ENCODE peak calls at places on chromosomes 11 and 22, in ten cellular contexts. C is stimulated activated CD4-positive, alpha-beta T cell treated with anti-CD3 and anti-CD28 coated beads, Interleukin-12 subunit alpha, Interleukin-12 subunit beta, amount 100 ng/mL, for 48 hours; G is NCI-H2081; T is caudate nucleus; J is AG08395; O is GM03348; F is activated naive CD4-positive, alpha-beta T cell; I is LHCN-M2; Y is anterior cingulate cortex; Z is glutamatergic neuron. S is an unnamed sample.

GRCh38 chr11:114354076-114354475 is 46.2 kb downstream of the C11orf71 start:
- DNase-seq in C (no peak), G (no peak), T (no peak), J (peak; percentile 38), O (peak; percentile 51), F (no peak), I (peak; percentile 91), Y (no peak), Z (no peak), S (peak; percentile 98)

GRCh38 chr11:57321996-57322880 is 2.5 kb downstream of the TNKS1BP1 start:
- DNase-seq in C (no peak), G (peak; percentile 39), T (peak; percentile 74), J (peak; percentile 99), O (peak; percentile 97), F (no peak), I (peak; percentile 92), Y (peak; percentile 61), Z (peak; percentile 76), S (peak; percentile 96)

GRCh38 chr11:122920579-122920978 is 38.0 kb downstream of the JHY start:
- DNase-seq in C (no peak), G (peak; percentile 46), T (no peak), J (no peak), O (no peak), F (no peak), I (no peak), Y (no peak), Z (no peak), S (no peak)

GRCh38 chr22:25939384-25939783 is 197.4 kb downstream of the MYO18B start:
- DNase-seq in C (no peak), G (no peak), T (no peak), J (no peak), O (no peak), F (no peak), I (no peak), Y (no peak), Z (no peak), S (no peak)

GRCh38 chr11:123253909-123254308 is 58.9 kb upstream of the CLMP start:
- DNase-seq in C (no peak), G (no peak), T (no peak), J (no peak), O (peak; percentile 37), F (no peak), I (peak; percentile 51), Y (no peak), Z (no peak), S (no peak)

GRCh38 chr22:44448271-44448780 is 49.7 kb downstream of the RTL6 start:
- DNase-seq in C (no peak), G (no peak), T (no peak), J (peak; percentile 96), O (peak; percentile 95), F (no peak), I (peak; percentile 88), Y (peak; percentile 9), Z (peak; percentile 42), S (peak; percentile 90)

GRCh38 chr11:65896009-65896999 is 3.9 kb downstream of the FOSL1 start:
- DNase-seq in C (no peak), G (no peak), T (no peak), J (no peak), O (no peak), F (no peak), I (no peak), Y (no peak), Z (no peak), S (no peak)

GRCh38 chr22:43802897-43803495 is 9.1 kb downstream of the EFCAB6 start:
- DNase-seq in C (no peak), G (no peak), T (no peak), J (no peak), O (no peak), F (no peak), I (no peak), Y (no peak), Z (no peak), S (no peak)

GRCh38 chr11:32090774-32091370 is at the start of gene RCN1:
- DNase-seq in C (no peak), G (peak; percentile 75), T (peak; percentile 38), J (peak; percentile 85), O (peak; percentile 96), F (peak; percentile 13), I (peak; percentile 83), Y (peak; percentile 43), Z (peak; percentile 87), S (peak; percentile 61)

GRCh38 chr11:128881221-128881620 is 9.9 kb upstream of the KCNJ5 start:
- DNase-seq in C (no peak), G (no peak), T (no peak), J (no peak), O (no peak), F (no peak), I (no peak), Y (no peak), Z (no peak), S (no peak)

GRCh38 chr11:35418847-35419712 is at the start of gene SLC1A2:
- DNase-seq in C (no peak), G (peak; percentile 48), T (peak; percentile 68), J (peak; percentile 30), O (peak; percentile 71), F (no peak), I (peak; percentile 12), Y (peak; percentile 73), Z (peak; percentile 87), S (no peak)

GRCh38 chr11:116731097-116731761 is 41.6 kb downstream of the BUD13 start:
- DNase-seq in C (no peak), G (peak; percentile 18), T (peak; percentile 55), J (no peak), O (no peak), F (no peak), I (peak; percentile 7), Y (peak; percentile 71), Z (peak; percentile 73), S (no peak)

GRCh38 chr11:109902764-109903436 is 190.3 kb upstream of the ZC3H12C start:
- DNase-seq in C (no peak), G (no peak), T (no peak), J (no peak), O (no peak), F (no peak), I (no peak), Y (no peak), Z (no peak), S (peak; percentile 40)

GRCh38 chr11:76589945-76590630 is 80.5 kb downstream of the LRRC32 start:
- DNase-seq in C (no peak), G (no peak), T (no peak), J (no peak), O (no peak), F (no peak), I (no peak), Y (no peak), Z (no peak), S (no peak)

GRCh38 chr11:104968856-104969776 is 742 bp upstream of the CASP4 start:
- DNase-seq in C (no peak), G (peak; percentile 25), T (no peak), J (peak; percentile 11), O (peak; percentile 7), F (no peak), I (peak; percentile 55), Y (no peak), Z (peak; percentile 40), S (peak; percentile 5)

GRCh38 chr11:76719281-76719680 is 48.7 kb upstream of the LRRC32 start:
- DNase-seq in C (no peak), G (no peak), T (no peak), J (no peak), O (no peak), F (no peak), I (no peak), Y (no peak), Z (no peak), S (no peak)

GRCh38 chr22:19149047-19149883 is 827 bp downstream of the GSC2 start:
- DNase-seq in C (peak; percentile 13), G (no peak), T (no peak), J (no peak), O (no peak), F (no peak), I (no peak), Y (no peak), Z (peak; percentile 41), S (no peak)

GRCh38 chr11:118434553-118435232 is 1.6 kb upstream of the KMT2A start:
- DNase-seq in C (peak; percentile 27), G (peak; percentile 22), T (peak; percentile 48), J (no peak), O (peak; percentile 22), F (no peak), I (peak; percentile 46), Y (peak; percentile 46), Z (peak; percentile 80), S (no peak)

GRCh38 chr11:13009476-13009920 is 382 bp downstream of the RASSF10 start:
- DNase-seq in C (no peak), G (no peak), T (no peak), J (no peak), O (peak; percentile 14), F (no peak), I (no peak), Y (no peak), Z (no peak), S (no peak)

GRCh38 chr11:118295834-118296454 is 8.6 kb upstream of the CD3E start:
- DNase-seq in C (no peak), G (no peak), T (no peak), J (no peak), O (peak; percentile 17), F (no peak), I (no peak), Y (no peak), Z (no peak), S (peak; percentile 26)